ENCODE peak calls at places on chromosomes 3 and 15, in eight cellular contexts. One of them, this sample, is unnamed.

GRCh38 chr3:167450675-167451074 is 23.2 kb downstream of the SERPINI2 start:
- DNase-seq in foreskin fibroblast: no peak
- DNase-seq in uterus: no peak
- DNase-seq in neural progenitor cell: peak
- DNase-seq in heart left ventricle: no peak
- DNase-seq in naive thymus-derived CD4-positive, alpha-beta T cell: no peak
- DNase-seq in neuronal stem cell: peak
- DNase-seq in skeletal muscle cell: no peak
- DNase-seq in this sample: no peak

GRCh38 chr15:37101634-37102314 is 1.4 kb upstream of the MEIS2 start:
- DNase-seq in foreskin fibroblast: peak
- DNase-seq in uterus: peak
- DNase-seq in neural progenitor cell: peak
- DNase-seq in heart left ventricle: peak
- DNase-seq in naive thymus-derived CD4-positive, alpha-beta T cell: no peak
- DNase-seq in neuronal stem cell: peak
- DNase-seq in skeletal muscle cell: peak
- DNase-seq in this sample: no peak

GRCh38 chr3:194082596-194083220 is 53.2 kb upstream of the HES1 start:
- DNase-seq in foreskin fibroblast: peak
- DNase-seq in uterus: no peak
- DNase-seq in neural progenitor cell: no peak
- DNase-seq in heart left ventricle: peak
- DNase-seq in naive thymus-derived CD4-positive, alpha-beta T cell: no peak
- DNase-seq in neuronal stem cell: no peak
- DNase-seq in skeletal muscle cell: no peak
- DNase-seq in this sample: no peak

GRCh38 chr15:31269961-31270575 is 56.6 kb upstream of the KLF13 start:
- DNase-seq in foreskin fibroblast: no peak
- DNase-seq in uterus: no peak
- DNase-seq in neural progenitor cell: peak
- DNase-seq in heart left ventricle: no peak
- DNase-seq in naive thymus-derived CD4-positive, alpha-beta T cell: no peak
- DNase-seq in neuronal stem cell: no peak
- DNase-seq in skeletal muscle cell: no peak
- DNase-seq in this sample: no peak

GRCh38 chr15:88652456-88653199 is 13.8 kb downstream of the ISG20 start:
- DNase-seq in foreskin fibroblast: no peak
- DNase-seq in uterus: no peak
- DNase-seq in neural progenitor cell: no peak
- DNase-seq in heart left ventricle: no peak
- DNase-seq in naive thymus-derived CD4-positive, alpha-beta T cell: no peak
- DNase-seq in neuronal stem cell: no peak
- DNase-seq in skeletal muscle cell: no peak
- DNase-seq in this sample: no peak

GRCh38 chr3:48765376-48765775 is 48.4 kb upstream of the IP6K2 start:
- DNase-seq in foreskin fibroblast: peak
- DNase-seq in uterus: no peak
- DNase-seq in neural progenitor cell: no peak
- DNase-seq in heart left ventricle: no peak
- DNase-seq in naive thymus-derived CD4-positive, alpha-beta T cell: no peak
- DNase-seq in neuronal stem cell: no peak
- DNase-seq in skeletal muscle cell: no peak
- DNase-seq in this sample: no peak

GRCh38 chr3:183824761-183825379 is 507 bp downstream of the MAP6D1 start:
- DNase-seq in foreskin fibroblast: peak
- DNase-seq in uterus: no peak
- DNase-seq in neural progenitor cell: peak
- DNase-seq in heart left ventricle: no peak
- DNase-seq in naive thymus-derived CD4-positive, alpha-beta T cell: no peak
- DNase-seq in neuronal stem cell: no peak
- DNase-seq in skeletal muscle cell: no peak
- DNase-seq in this sample: no peak

GRCh38 chr15:40058476-40059140 is 19.6 kb upstream of the SRP14 start:
- DNase-seq in foreskin fibroblast: peak
- DNase-seq in uterus: no peak
- DNase-seq in neural progenitor cell: no peak
- DNase-seq in heart left ventricle: no peak
- DNase-seq in naive thymus-derived CD4-positive, alpha-beta T cell: no peak
- DNase-seq in neuronal stem cell: no peak
- DNase-seq in skeletal muscle cell: peak
- DNase-seq in this sample: no peak

GRCh38 chr3:196080517-196080841 is 1.4 kb downstream of the TFRC start:
- DNase-seq in foreskin fibroblast: no peak
- DNase-seq in uterus: no peak
- DNase-seq in neural progenitor cell: no peak
- DNase-seq in heart left ventricle: no peak
- DNase-seq in naive thymus-derived CD4-positive, alpha-beta T cell: no peak
- DNase-seq in neuronal stem cell: no peak
- DNase-seq in skeletal muscle cell: no peak
- DNase-seq in this sample: no peak

GRCh38 chr15:31079519-31079918 is 22.0 kb downstream of the TRPM1 start:
- DNase-seq in foreskin fibroblast: peak
- DNase-seq in uterus: no peak
- DNase-seq in neural progenitor cell: no peak
- DNase-seq in heart left ventricle: no peak
- DNase-seq in naive thymus-derived CD4-positive, alpha-beta T cell: no peak
- DNase-seq in neuronal stem cell: no peak
- DNase-seq in skeletal muscle cell: no peak
- DNase-seq in this sample: no peak

GRCh38 chr15:63049747-63050439 is 7.3 kb downstream of the TPM1 start:
- DNase-seq in foreskin fibroblast: peak
- DNase-seq in uterus: no peak
- DNase-seq in neural progenitor cell: no peak
- DNase-seq in heart left ventricle: no peak
- DNase-seq in naive thymus-derived CD4-positive, alpha-beta T cell: no peak
- DNase-seq in neuronal stem cell: no peak
- DNase-seq in skeletal muscle cell: no peak
- DNase-seq in this sample: no peak
- H3K4me3 ChIP-seq in foreskin fibroblast: peak
- H3K4me3 ChIP-seq in uterus: peak
- H3K4me3 ChIP-seq in neural progenitor cell: peak
- H3K4me3 ChIP-seq in heart left ventricle: peak
- H3K4me3 ChIP-seq in naive thymus-derived CD4-positive, alpha-beta T cell: no peak
- H3K4me3 ChIP-seq in neuronal stem cell: no peak
- H3K4me3 ChIP-seq in skeletal muscle cell: peak
- H3K4me3 ChIP-seq in this sample: peak

GRCh38 chr15:85477061-85477460 is 96.7 kb downstream of the AKAP13 start:
- DNase-seq in foreskin fibroblast: no peak
- DNase-seq in uterus: no peak
- DNase-seq in neural progenitor cell: no peak
- DNase-seq in heart left ventricle: no peak
- DNase-seq in naive thymus-derived CD4-positive, alpha-beta T cell: no peak
- DNase-seq in neuronal stem cell: no peak
- DNase-seq in skeletal muscle cell: no peak
- DNase-seq in this sample: no peak

GRCh38 chr15:85480923-85481322 is 100.5 kb downstream of the AKAP13 start:
- DNase-seq in foreskin fibroblast: no peak
- DNase-seq in uterus: no peak
- DNase-seq in neural progenitor cell: no peak
- DNase-seq in heart left ventricle: no peak
- DNase-seq in naive thymus-derived CD4-positive, alpha-beta T cell: no peak
- DNase-seq in neuronal stem cell: no peak
- DNase-seq in skeletal muscle cell: no peak
- DNase-seq in this sample: no peak

GRCh38 chr15:85477730-85478129 is 97.3 kb downstream of the AKAP13 start:
- DNase-seq in foreskin fibroblast: peak
- DNase-seq in uterus: no peak
- DNase-seq in neural progenitor cell: no peak
- DNase-seq in heart left ventricle: no peak
- DNase-seq in naive thymus-derived CD4-positive, alpha-beta T cell: no peak
- DNase-seq in neuronal stem cell: no peak
- DNase-seq in skeletal muscle cell: peak
- DNase-seq in this sample: peak

GRCh38 chr15:85475711-85476110 is 95.3 kb downstream of the AKAP13 start:
- DNase-seq in foreskin fibroblast: no peak
- DNase-seq in uterus: no peak
- DNase-seq in neural progenitor cell: no peak
- DNase-seq in heart left ventricle: no peak
- DNase-seq in naive thymus-derived CD4-positive, alpha-beta T cell: no peak
- DNase-seq in neuronal stem cell: no peak
- DNase-seq in skeletal muscle cell: no peak
- DNase-seq in this sample: no peak

DNA sequence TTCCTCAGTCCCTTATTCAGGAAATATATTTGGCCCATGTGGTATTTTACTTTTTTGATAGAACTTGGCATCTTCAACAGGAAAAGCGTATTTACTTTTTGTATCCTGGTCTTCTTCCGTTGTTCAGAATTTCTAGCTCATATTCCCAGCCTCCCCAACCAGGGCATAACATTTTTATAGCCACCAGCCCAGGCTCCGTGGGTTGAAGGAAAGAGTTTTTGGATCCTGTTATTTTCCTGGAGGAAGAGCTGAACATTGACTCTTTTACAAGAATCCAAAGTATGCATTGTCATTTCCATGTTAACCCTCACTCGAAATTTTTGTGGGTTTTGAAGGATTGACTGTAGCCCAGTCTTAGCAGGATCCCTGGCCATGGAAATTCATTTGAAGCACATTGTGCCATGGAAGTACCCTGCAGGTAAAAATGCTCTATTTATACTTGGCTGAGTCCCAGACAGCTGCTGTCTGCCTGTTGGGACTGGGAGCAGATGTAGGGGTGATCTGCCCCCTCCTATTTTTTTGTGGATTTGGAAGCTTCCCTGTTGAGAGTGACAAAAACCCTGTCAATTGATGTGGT is 98.8 kb downstream of the AKAP13 start:
- DNase-seq in foreskin fibroblast: peak
- DNase-seq in uterus: no peak
- DNase-seq in neural progenitor cell: no peak
- DNase-seq in heart left ventricle: no peak
- DNase-seq in naive thymus-derived CD4-positive, alpha-beta T cell: no peak
- DNase-seq in neuronal stem cell: no peak
- DNase-seq in skeletal muscle cell: peak
- DNase-seq in this sample: no peak
- H3K4me3 ChIP-seq in foreskin fibroblast: no peak
- H3K4me3 ChIP-seq in uterus: no peak
- H3K4me3 ChIP-seq in neural progenitor cell: no peak
- H3K4me3 ChIP-seq in heart left ventricle: no peak
- H3K4me3 ChIP-seq in naive thymus-derived CD4-positive, alpha-beta T cell: no peak
- H3K4me3 ChIP-seq in neuronal stem cell: no peak
- H3K4me3 ChIP-seq in skeletal muscle cell: no peak
- H3K4me3 ChIP-seq in this sample: no peak

GRCh38 chr15:76378691-76379090 is 42.1 kb downstream of the ISL2 start:
- DNase-seq in foreskin fibroblast: no peak
- DNase-seq in uterus: no peak
- DNase-seq in neural progenitor cell: no peak
- DNase-seq in heart left ventricle: no peak
- DNase-seq in naive thymus-derived CD4-positive, alpha-beta T cell: no peak
- DNase-seq in neuronal stem cell: no peak
- DNase-seq in skeletal muscle cell: no peak
- DNase-seq in this sample: no peak
- H3K4me3 ChIP-seq in foreskin fibroblast: no peak
- H3K4me3 ChIP-seq in uterus: no peak
- H3K4me3 ChIP-seq in neural progenitor cell: no peak
- H3K4me3 ChIP-seq in heart left ventricle: no peak
- H3K4me3 ChIP-seq in naive thymus-derived CD4-positive, alpha-beta T cell: no peak
- H3K4me3 ChIP-seq in neuronal stem cell: no peak
- H3K4me3 ChIP-seq in skeletal muscle cell: no peak
- H3K4me3 ChIP-seq in this sample: no peak

GRCh38 chr3:129434140-129434539 is 5.6 kb downstream of the MBD4 start:
- DNase-seq in foreskin fibroblast: no peak
- DNase-seq in uterus: no peak
- DNase-seq in neural progenitor cell: no peak
- DNase-seq in heart left ventricle: no peak
- DNase-seq in naive thymus-derived CD4-positive, alpha-beta T cell: no peak
- DNase-seq in neuronal stem cell: no peak
- DNase-seq in skeletal muscle cell: no peak
- DNase-seq in this sample: no peak
- H3K4me3 ChIP-seq in foreskin fibroblast: no peak
- H3K4me3 ChIP-seq in uterus: no peak
- H3K4me3 ChIP-seq in neural progenitor cell: no peak
- H3K4me3 ChIP-seq in heart left ventricle: no peak
- H3K4me3 ChIP-seq in naive thymus-derived CD4-positive, alpha-beta T cell: no peak
- H3K4me3 ChIP-seq in neuronal stem cell: no peak
- H3K4me3 ChIP-seq in skeletal muscle cell: no peak
- H3K4me3 ChIP-seq in this sample: no peak

GRCh38 chr3:32880225-32880624 is 62.4 kb downstream of the TRIM71 start:
- DNase-seq in foreskin fibroblast: peak
- DNase-seq in uterus: no peak
- DNase-seq in neural progenitor cell: no peak
- DNase-seq in heart left ventricle: no peak
- DNase-seq in naive thymus-derived CD4-positive, alpha-beta T cell: no peak
- DNase-seq in neuronal stem cell: no peak
- DNase-seq in skeletal muscle cell: no peak
- DNase-seq in this sample: no peak
- H3K4me3 ChIP-seq in foreskin fibroblast: no peak
- H3K4me3 ChIP-seq in uterus: no peak
- H3K4me3 ChIP-seq in neural progenitor cell: no peak
- H3K4me3 ChIP-seq in heart left ventricle: no peak
- H3K4me3 ChIP-seq in naive thymus-derived CD4-positive, alpha-beta T cell: no peak
- H3K4me3 ChIP-seq in neuronal stem cell: no peak
- H3K4me3 ChIP-seq in skeletal muscle cell: no peak
- H3K4me3 ChIP-seq in this sample: no peak

DNA sequence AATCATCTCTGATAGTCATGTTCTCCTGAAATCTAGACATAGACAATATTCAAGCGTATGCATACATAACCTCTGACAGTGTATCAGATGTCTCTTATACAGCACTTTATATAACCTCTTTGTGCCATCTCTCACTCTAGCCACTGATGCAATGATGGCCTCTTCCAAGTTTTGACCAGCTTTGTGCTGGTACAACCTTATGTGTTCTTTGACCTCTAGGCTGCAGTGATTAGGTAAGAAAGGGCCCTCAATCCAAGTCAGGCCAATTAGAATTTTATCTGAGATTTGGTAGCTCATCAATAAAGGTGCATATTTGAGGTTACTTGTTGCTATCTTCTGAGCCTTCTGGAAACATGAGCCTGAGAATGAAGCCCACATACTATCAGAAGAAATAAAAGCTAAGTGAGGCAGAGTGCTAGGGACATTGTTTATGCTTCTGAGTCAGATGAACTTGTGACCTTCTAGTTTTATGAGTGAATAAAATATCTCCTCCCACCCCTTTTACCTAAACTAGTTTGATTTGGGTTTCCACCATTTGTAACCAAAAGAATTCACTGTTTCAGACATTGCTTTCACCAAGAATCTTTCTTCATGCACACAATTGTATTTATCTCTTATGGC is 283.2 kb upstream of the SUCLG2 start:
- DNase-seq in foreskin fibroblast: peak
- DNase-seq in uterus: no peak
- DNase-seq in neural progenitor cell: no peak
- DNase-seq in heart left ventricle: no peak
- DNase-seq in naive thymus-derived CD4-positive, alpha-beta T cell: no peak
- DNase-seq in neuronal stem cell: no peak
- DNase-seq in skeletal muscle cell: no peak
- DNase-seq in this sample: no peak
- H3K4me3 ChIP-seq in foreskin fibroblast: no peak
- H3K4me3 ChIP-seq in uterus: no peak
- H3K4me3 ChIP-seq in neural progenitor cell: no peak
- H3K4me3 ChIP-seq in heart left ventricle: no peak
- H3K4me3 ChIP-seq in naive thymus-derived CD4-positive, alpha-beta T cell: no peak
- H3K4me3 ChIP-seq in neuronal stem cell: no peak
- H3K4me3 ChIP-seq in skeletal muscle cell: no peak
- H3K4me3 ChIP-seq in this sample: no peak

This sample was measured in kidney epithelial cell.